ENCODE peak calls at places on chromosomes 13 and 19, in six cellular contexts. C is hepatocyte, Y is GM23248, I is esophagus squamous epithelium, X is cardiac muscle cell, V is uterus. P is an unnamed sample. For H3K9me3, the result is how much of the 10 kb centered on the place peaks cover.

GRCh38 chr19:48501446-48501960 is 10.1 kb downstream of the LMTK3 start:
- DNase-seq in C (peak), Y (no peak), I (no peak), V (no peak), X (no peak), P (peak)

GRCh38 chr13:19673473-19674430 is 40.3 kb downstream of the MPHOSPH8 start:
- DNase-seq in C (no peak), I (no peak), Y (no peak), X (no peak), V (no peak), P (no peak)

GRCh38 chr13:19838726-19839342 is 24.6 kb downstream of the ZMYM5 start:
- DNase-seq in Y (peak), I (no peak), X (no peak), V (no peak), C (no peak), P (no peak)

GRCh38 chr19:4099054-4099764 is 24.7 kb downstream of the MAP2K2 start:
- DNase-seq in I (no peak), X (no peak), C (no peak), V (no peak), Y (no peak), P (no peak)

GRCh38 chr13:59422646-59423045 is 741.1 kb downstream of the DIAPH3 start:
- DNase-seq in C (no peak), X (no peak), Y (peak), I (no peak), V (no peak), P (no peak)

GRCh38 chr13:113975416-113975815 is 1.5 kb upstream of the C13orf46 start:
- DNase-seq in C (no peak), V (peak), I (no peak), Y (no peak), X (no peak), P (no peak)

GRCh38 chr13:93231867-93232266 is 5.3 kb downstream of the GPC6 start:
- DNase-seq in X (no peak), I (no peak), Y (no peak), V (no peak), C (peak), P (no peak)

GRCh38 chr13:98570929-98571372 is 6.0 kb downstream of the STK24 start:
- DNase-seq in Y (no peak), V (peak), C (peak), I (no peak), X (no peak), P (peak)

GRCh38 chr19:38290631-38291147 is 13.4 kb upstream of the C19orf33 start:
- DNase-seq in Y (peak), X (no peak), C (peak), I (no peak), V (no peak), P (no peak)

GRCh38 chr19:35828694-35829301 is 16.2 kb upstream of the PRODH2 start:
- DNase-seq in V (peak), X (peak), Y (peak), I (no peak), C (peak), P (peak)

DNA sequence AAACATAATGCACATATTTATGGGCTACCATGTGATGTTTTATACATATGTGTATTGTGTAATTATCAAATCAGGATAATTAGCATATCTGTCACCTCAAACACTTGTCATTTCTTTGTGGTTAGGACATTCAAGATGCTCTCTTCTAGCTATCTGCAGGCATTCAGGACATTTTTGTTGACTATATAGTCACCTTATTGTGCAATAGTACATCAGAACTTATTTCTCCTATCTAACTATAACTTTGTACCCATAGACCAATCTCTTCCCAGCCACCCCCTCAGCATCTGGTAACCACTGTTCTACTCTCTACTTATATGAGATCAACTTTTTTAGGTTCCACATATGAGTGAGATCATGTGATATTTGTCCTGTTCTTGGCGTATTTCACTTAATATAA is 20.3 kb downstream of the ZNF420 start:
- DNase-seq in I (no peak), C (no peak), X (no peak), Y (no peak), V (no peak), P (no peak)
- H3K9me3 ChIP-seq in I (half or more), C (half or more), X (under half), Y (under half), V (half or more), P (under half)

DNA sequence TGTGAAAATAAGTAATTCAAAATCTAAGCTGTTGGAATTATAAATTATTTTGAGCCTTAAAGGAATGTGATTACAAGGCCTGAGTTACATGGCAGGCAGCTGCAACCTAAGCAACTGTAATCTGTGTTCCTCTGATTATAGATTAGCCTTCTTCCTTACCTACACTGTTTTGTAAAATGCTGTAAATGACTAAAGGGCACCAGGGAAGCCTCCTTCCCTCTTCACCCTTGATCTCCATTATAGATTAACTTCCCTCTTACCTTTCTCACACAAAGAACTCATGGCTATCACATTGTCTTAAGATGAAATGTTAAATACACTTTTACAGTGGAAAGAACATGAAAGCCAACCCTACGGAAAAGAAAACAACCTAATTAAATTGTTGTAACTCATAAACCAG is 423.7 kb upstream of the KLF12 start:
- DNase-seq in V (no peak), Y (no peak), C (no peak), I (no peak), X (no peak), P (no peak)
- H3K9me3 ChIP-seq in V (under half), Y (under half), C (under half), I (under half), X (under half), P (under half)

DNA sequence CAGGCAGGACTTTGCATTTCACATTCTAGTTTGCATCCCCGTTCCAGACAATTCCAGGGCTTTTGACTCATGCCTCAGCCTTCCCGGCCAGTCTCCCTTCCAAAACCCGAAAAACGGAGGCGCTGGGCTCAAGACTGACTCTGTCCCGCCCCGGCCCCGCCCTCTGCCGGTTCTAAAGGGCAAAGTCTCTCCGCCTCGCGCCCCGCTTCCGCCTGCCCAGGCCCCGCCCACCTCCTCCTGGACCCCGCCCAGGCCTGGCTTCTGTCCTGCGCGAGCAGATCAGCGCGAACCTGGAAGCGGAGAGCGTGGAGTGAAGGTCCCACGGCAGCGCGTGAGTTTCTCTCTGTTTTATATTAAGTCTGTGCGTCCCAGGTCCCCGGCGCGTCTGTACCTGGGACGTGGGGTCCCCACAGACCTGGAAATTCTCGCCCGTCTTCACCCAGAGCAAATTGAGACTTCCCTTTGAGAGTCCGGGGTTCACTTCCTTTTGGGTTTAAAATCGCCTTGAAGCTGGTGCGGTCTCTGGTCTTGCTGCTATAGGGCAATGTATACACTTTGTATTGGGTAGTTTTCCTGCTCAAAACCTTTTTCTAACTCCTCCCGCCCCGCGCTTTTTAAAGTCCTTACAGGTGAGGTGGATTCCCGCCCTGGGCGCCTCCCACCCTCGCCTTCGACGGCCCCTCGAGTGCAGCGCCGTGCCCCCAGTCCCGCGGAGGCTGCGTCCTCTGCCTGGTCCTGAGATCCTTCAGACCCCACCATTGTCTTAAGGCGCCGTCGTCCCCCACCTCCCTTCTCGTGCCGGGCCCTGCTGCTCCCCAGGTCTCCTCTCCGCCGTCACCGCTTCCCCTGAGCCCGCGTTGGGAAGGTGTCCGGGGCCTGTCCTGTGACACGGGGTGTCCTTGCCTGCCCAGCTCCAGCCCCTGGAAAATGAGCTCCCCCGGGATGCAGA is 31.2 kb downstream of the ZNF701 start:
- DNase-seq in Y (peak), C (peak), I (peak), X (peak), V (peak), P (peak)
- H3K9me3 ChIP-seq in Y (under half), C (under half), I (under half), X (under half), V (under half), P (under half)

GRCh38 chr19:32022044-32022945 is 323.1 kb upstream of the ZNF507 start:
- DNase-seq in I (no peak), Y (no peak), C (no peak), X (no peak), V (no peak), P (no peak)
- H3K9me3 ChIP-seq in I (under half), Y (under half), C (under half), X (under half), V (under half), P (under half)

GRCh38 chr13:55497486-55497885 is 1643.2 kb upstream of the PRR20A start:
- DNase-seq in X (no peak), Y (no peak), C (no peak), V (no peak), I (no peak), P (no peak)

DNA sequence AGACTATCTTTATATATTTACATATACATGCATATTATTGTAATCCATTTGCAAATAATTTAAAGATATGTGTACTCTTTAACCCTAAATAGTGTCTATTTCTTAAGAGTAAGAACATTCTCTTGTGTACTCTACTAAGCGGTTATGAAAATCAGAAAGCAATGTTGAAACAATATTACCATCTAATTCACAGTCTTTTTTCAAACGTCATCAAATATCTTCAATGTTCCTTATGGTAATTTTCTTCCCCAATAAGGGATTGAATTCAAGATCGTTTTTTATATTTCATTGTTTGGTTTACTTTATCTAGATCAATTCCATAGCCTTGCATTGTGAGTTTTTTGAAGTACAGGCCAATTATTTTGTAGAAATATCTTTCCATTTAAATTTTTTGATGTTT is 1647.4 kb upstream of the PRR20A start:
- DNase-seq in C (no peak), X (no peak), V (no peak), I (no peak), Y (no peak), P (no peak)
- H3K9me3 ChIP-seq in C (under half), X (under half), V (under half), I (under half), Y (under half), P (under half)

GRCh38 chr13:28251462-28251861 is 113.1 kb downstream of the PAN3 start:
- DNase-seq in C (no peak), Y (no peak), I (no peak), X (no peak), V (no peak), P (no peak)

GRCh38 chr13:28258401-28258800 is 120.1 kb downstream of the PAN3 start:
- DNase-seq in C (no peak), Y (no peak), V (no peak), I (no peak), X (no peak), P (no peak)

GRCh38 chr13:28252547-28252946 is 114.2 kb downstream of the PAN3 start:
- DNase-seq in X (no peak), C (no peak), Y (no peak), V (no peak), I (no peak), P (no peak)

DNA sequence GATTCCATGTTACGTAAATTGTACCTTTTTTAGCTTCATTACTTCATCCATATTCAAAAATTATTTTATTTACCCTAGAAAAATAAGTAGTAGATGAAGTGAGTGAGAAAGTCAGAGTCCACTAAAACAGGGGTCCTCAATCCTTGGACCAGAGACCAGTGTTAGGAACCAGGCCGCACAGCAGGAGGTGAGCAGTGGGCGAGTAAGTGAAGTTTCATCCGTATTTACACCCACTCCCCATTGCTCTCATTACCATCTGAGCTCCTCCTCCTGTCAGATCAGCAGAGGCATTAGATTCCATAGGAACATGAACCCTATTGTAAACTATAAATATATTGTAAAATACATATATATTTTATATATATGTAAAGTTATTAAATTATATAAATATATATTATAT is 119.0 kb downstream of the PAN3 start:
- DNase-seq in Y (no peak), X (no peak), V (no peak), I (no peak), C (no peak), P (no peak)
- H3K9me3 ChIP-seq in Y (under half), X (under half), V (under half), I (under half), C (under half), P (under half)

DNA sequence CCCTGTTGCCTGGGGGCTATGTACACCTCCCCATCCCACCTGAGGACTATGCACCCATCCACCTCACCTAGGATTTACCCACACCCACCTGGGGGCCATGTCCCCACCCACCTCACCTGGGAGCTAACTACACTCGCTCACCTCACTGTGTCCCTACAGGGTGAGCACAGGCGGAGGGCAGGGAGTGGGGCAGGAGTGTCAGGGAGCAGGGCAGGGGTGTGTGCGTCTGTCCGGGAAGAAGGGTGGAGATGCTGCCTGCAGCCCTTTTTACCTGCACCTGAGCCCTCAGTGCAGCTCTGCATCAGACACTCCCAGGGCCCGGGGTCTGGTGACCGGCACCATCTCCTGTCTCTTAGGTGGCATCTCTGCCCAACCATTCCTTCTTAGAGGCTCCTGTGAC is 10.6 kb upstream of the CPAMD8 start:
- DNase-seq in V (no peak), Y (no peak), I (no peak), C (no peak), X (no peak), P (no peak)
- H3K9me3 ChIP-seq in V (under half), Y (under half), I (under half), C (under half), X (under half), P (under half)

GRCh38 chr19:21439372-21439771 is 42.4 kb downstream of the ZNF493 start:
- DNase-seq in V (no peak), X (no peak), Y (peak), C (peak), I (no peak), P (no peak)

GRCh38 chr19:21434967-21435544 is 38.1 kb downstream of the ZNF493 start:
- DNase-seq in Y (no peak), I (no peak), V (no peak), C (no peak), X (no peak), P (no peak)

GRCh38 chr19:21434516-21434915 is 37.6 kb downstream of the ZNF493 start:
- DNase-seq in I (no peak), Y (no peak), X (no peak), V (no peak), C (no peak), P (no peak)

DNA sequence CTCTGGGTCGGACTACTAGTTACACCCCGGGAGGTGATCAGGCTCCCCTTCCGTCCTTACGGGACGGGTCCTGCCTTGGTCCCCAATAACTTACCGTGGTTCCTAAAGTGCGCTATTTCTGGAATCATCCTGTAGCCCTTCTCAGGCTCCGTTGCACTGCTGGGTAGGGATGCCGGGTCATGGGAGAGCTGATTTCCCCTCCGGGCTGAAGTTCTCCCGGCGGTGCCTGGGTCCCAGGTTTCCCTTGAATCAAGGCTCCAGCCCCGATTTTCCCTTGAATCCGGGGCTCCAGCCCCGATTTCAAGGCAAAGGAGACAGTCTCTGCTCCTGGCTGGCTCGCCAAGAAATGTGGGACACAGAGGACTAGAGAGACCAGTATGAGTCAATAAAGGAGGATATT is 43.4 kb downstream of the ZNF493 start:
- DNase-seq in C (no peak), X (no peak), Y (no peak), I (no peak), V (no peak), P (no peak)
- H3K9me3 ChIP-seq in C (under half), X (under half), Y (under half), I (half or more), V (under half), P (under half)

DNA sequence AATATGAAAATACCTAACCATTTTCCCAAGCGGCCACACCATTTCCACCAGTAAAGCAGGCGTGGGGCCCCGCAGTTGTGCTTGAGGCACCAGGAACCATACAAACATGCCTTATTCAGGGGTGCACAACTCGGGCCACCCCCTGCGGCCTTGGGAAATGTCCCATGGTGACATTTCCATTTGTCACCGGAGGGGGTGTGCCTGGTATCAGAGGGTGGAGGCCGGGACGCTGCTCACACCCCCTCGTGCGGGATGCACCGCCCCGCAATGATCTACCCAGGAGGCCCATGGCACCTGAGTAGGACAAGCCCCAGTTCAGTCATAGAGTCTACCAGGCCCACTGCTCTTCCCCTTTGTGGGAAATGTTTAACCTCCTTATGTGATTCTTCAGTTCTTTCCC is 218.8 kb downstream of the TEX29 start:
- DNase-seq in V (no peak), Y (no peak), C (no peak), X (no peak), I (no peak), P (no peak)
- H3K9me3 ChIP-seq in V (under half), Y (under half), C (under half), X (under half), I (under half), P (under half)

GRCh38 chr19:18396471-18397241 is 766 bp downstream of the LRRC25 start:
- DNase-seq in V (no peak), C (no peak), Y (no peak), I (no peak), X (no peak), P (no peak)
- H3K9me3 ChIP-seq in V (under half), C (under half), Y (under half), I (under half), X (under half), P (under half)